ENCODE peak calls at places on chromosomes 13 and 19, in four cellular contexts. E, W, R and X are unnamed samples.

GRCh38 chr13:102100234-102100633 is 301.6 kb downstream of the FGF14 start:
- DNase-seq in W (no peak), R (no peak), E (no peak), X (no peak)

GRCh38 chr13:49403966-49404365 is 39.9 kb downstream of the CAB39L start:
- DNase-seq in R (no peak), W (no peak), E (no peak), X (no peak)

GRCh38 chr13:50080158-50080855 is 65.1 kb downstream of the KCNRG start:
- DNase-seq in E (peak), W (peak), R (peak), X (peak)

GRCh38 chr13:87999791-88000190 is 328.6 kb downstream of the SLITRK5 start:
- DNase-seq in R (no peak), E (no peak), W (no peak), X (no peak)

GRCh38 chr19:18173054-18173571 is 500 bp upstream of the IFI30 start:
- DNase-seq in E (no peak), R (no peak), W (no peak), X (no peak)

GRCh38 chr13:111663505-111663904 is 343.1 kb downstream of the TEX29 start:
- DNase-seq in E (no peak), W (no peak), R (no peak), X (no peak)

GRCh38 chr19:46284635-46285034 is 12.2 kb upstream of the HIF3A start:
- DNase-seq in R (no peak), E (no peak), W (no peak), X (no peak)

GRCh38 chr13:98664510-98664909 is 87.6 kb upstream of the STK24 start:
- DNase-seq in R (no peak), W (no peak), E (no peak), X (no peak)

GRCh38 chr19:33430674-33431277 is 57.3 kb downstream of the CEBPG start:
- DNase-seq in W (peak), E (peak), R (peak), X (peak)

GRCh38 chr13:74005320-74006154 is 128.7 kb downstream of the KLF12 start:
- DNase-seq in R (no peak), E (no peak), W (no peak), X (no peak)

GRCh38 chr13:113930711-113931637 is 42.9 kb downstream of the C13orf46 start:
- DNase-seq in E (no peak), R (peak), W (peak), X (peak)

GRCh38 chr13:100291626-100292025 is 202.7 kb downstream of the PCCA start:
- DNase-seq in R (no peak), E (no peak), W (no peak), X (no peak)

GRCh38 chr13:21785990-21786389 is 115.1 kb downstream of the FGF9 start:
- DNase-seq in E (no peak), W (no peak), R (no peak), X (no peak)

GRCh38 chr13:38607136-38607535 is 79.7 kb upstream of the FREM2 start:
- DNase-seq in E (no peak), R (no peak), W (no peak), X (no peak)

GRCh38 chr13:22926176-22927007 is 254.4 kb upstream of the SGCG start:
- DNase-seq in R (no peak), W (no peak), E (peak), X (no peak)

GRCh38 chr19:19053508-19054314 is 10.1 kb upstream of the SLC25A42 start:
- DNase-seq in E (peak), W (peak), R (peak), X (no peak)

GRCh38 chr13:98150836-98151489 is 8.1 kb downstream of the FARP1 start:
- DNase-seq in E (no peak), W (no peak), R (no peak), X (no peak)

GRCh38 chr19:8655340-8655709 is 24.9 kb downstream of the NFILZ start:
- DNase-seq in R (peak), E (no peak), W (peak), X (no peak)

GRCh38 chr13:30147380-30147779 is 160.0 kb downstream of the KATNAL1 start:
- DNase-seq in R (no peak), E (no peak), W (no peak), X (no peak)